ENCODE peak calls at places on chromosomes 11 and 22, in seven cellular contexts. I, X, R, B, W, K and U are unnamed samples.

GRCh38 chr11:17563248-17563647 is 16.2 kb downstream of the OTOG start:
- DNase-seq in I (no peak), X (no peak), R (peak), B (no peak), W (peak), K (peak), U (no peak)

GRCh38 chr22:38310518-38311330 is 6.5 kb downstream of the CSNK1E start:
- DNase-seq in I (no peak), X (no peak), R (peak), B (no peak), W (no peak), K (no peak), U (no peak)

GRCh38 chr11:2891901-2892214 is 6.3 kb upstream of the CDKN1C start:
- DNase-seq in I (no peak), X (no peak), R (no peak), B (no peak), W (no peak), K (no peak), U (peak)

GRCh38 chr11:23897453-23898289 is 599.2 kb upstream of the LUZP2 start:
- DNase-seq in I (no peak), X (no peak), R (peak), B (no peak), W (no peak), K (no peak), U (peak)

GRCh38 chr11:100584201-100584600 is 102.9 kb upstream of the ARHGAP42 start:
- DNase-seq in I (no peak), X (no peak), R (no peak), B (no peak), W (no peak), K (no peak), U (no peak)

GRCh38 chr11:63811522-63811921 is 1.7 kb upstream of the SPINDOC start:
- DNase-seq in I (no peak), X (no peak), R (no peak), B (no peak), W (no peak), K (no peak), U (no peak)

GRCh38 chr22:25399649-25400151 is 164.8 kb upstream of the GRK3 start:
- DNase-seq in I (no peak), X (no peak), R (no peak), B (no peak), W (no peak), K (no peak), U (no peak)

GRCh38 chr22:32661737-32662586 is 139.5 kb upstream of the TIMP3 start:
- DNase-seq in I (no peak), X (no peak), R (peak), B (no peak), W (no peak), K (no peak), U (peak)

GRCh38 chr22:19663821-19664325 is 50.4 kb upstream of the SEPTIN5 start:
- DNase-seq in I (no peak), X (no peak), R (peak), B (no peak), W (peak), K (no peak), U (peak)

GRCh38 chr11:15507592-15507991 is 392.9 kb downstream of the INSC start:
- DNase-seq in I (no peak), X (no peak), R (peak), B (no peak), W (no peak), K (no peak), U (no peak)

GRCh38 chr11:78573271-78574035 is 1.2 kb downstream of the NARS2 start:
- DNase-seq in I (no peak), X (no peak), R (no peak), B (no peak), W (no peak), K (no peak), U (no peak)

GRCh38 chr11:66625752-66626149 is 9.3 kb downstream of the RBM14 start:
- DNase-seq in I (no peak), X (no peak), R (no peak), B (no peak), W (no peak), K (no peak), U (no peak)

GRCh38 chr22:20105456-20106204 is 10.3 kb upstream of the RANBP1 start:
- DNase-seq in I (no peak), X (no peak), R (no peak), B (no peak), W (no peak), K (no peak), U (no peak)

GRCh38 chr22:42717197-42717967 is 3.3 kb downstream of the A4GALT start:
- DNase-seq in I (no peak), X (no peak), R (no peak), B (no peak), W (peak), K (no peak), U (no peak)

GRCh38 chr11:69445131-69445470 is 36.4 kb upstream of the LINC01488 start:
- DNase-seq in I (no peak), X (no peak), R (no peak), B (no peak), W (no peak), K (no peak), U (no peak)

GRCh38 chr22:45469573-45470383 is 32.9 kb upstream of the FBLN1 start:
- DNase-seq in I (no peak), X (no peak), R (peak), B (no peak), W (no peak), K (no peak), U (no peak)

GRCh38 chr11:35357893-35358292 is 61.5 kb downstream of the SLC1A2 start:
- DNase-seq in I (no peak), X (no peak), R (peak), B (no peak), W (no peak), K (no peak), U (peak)

GRCh38 chr11:118660646-118661424 is 18.6 kb downstream of the TREH start:
- DNase-seq in I (no peak), X (no peak), R (no peak), B (no peak), W (no peak), K (no peak), U (no peak)

GRCh38 chr22:23400286-23400981 is 179.7 kb downstream of the IGLL1 start:
- DNase-seq in I (no peak), X (no peak), R (no peak), B (no peak), W (no peak), K (no peak), U (no peak)

GRCh38 chr22:44143596-44143995 is 37.1 kb upstream of the PARVG start:
- DNase-seq in I (no peak), X (no peak), R (no peak), B (no peak), W (peak), K (no peak), U (no peak)

GRCh38 chr11:11155962-11156815 is 196.9 kb downstream of the CSNK2A3 start:
- DNase-seq in I (peak), X (no peak), R (peak), B (peak), W (peak), K (peak), U (no peak)

GRCh38 chr11:2882681-2883110 is 2.9 kb downstream of the CDKN1C start:
- DNase-seq in I (no peak), X (no peak), R (no peak), B (no peak), W (no peak), K (no peak), U (no peak)

GRCh38 chr22:25853501-25853900 is 111.5 kb downstream of the MYO18B start:
- DNase-seq in I (no peak), X (no peak), R (no peak), B (no peak), W (no peak), K (no peak), U (no peak)

GRCh38 chr11:131042711-131043110 is 126.4 kb upstream of the SNX19 start:
- DNase-seq in I (no peak), X (no peak), R (no peak), B (no peak), W (no peak), K (no peak), U (no peak)

GRCh38 chr22:37329239-37330140 is 47.2 kb downstream of the CYTH4 start:
- DNase-seq in I (no peak), X (no peak), R (peak), B (no peak), W (no peak), K (no peak), U (peak)

GRCh38 chr22:39593061-39593930 is 22.7 kb downstream of the CACNA1I start:
- DNase-seq in I (no peak), X (no peak), R (no peak), B (no peak), W (no peak), K (no peak), U (no peak)

GRCh38 chr22:42881982-42882656 is 25.0 kb upstream of the ARFGAP3 start:
- DNase-seq in I (no peak), X (no peak), R (no peak), B (no peak), W (peak), K (no peak), U (no peak)

GRCh38 chr11:86735462-86736302 is 63.3 kb upstream of the ME3 start:
- DNase-seq in I (no peak), X (no peak), R (peak), B (no peak), W (no peak), K (no peak), U (peak)

GRCh38 chr22:35111244-35111643 is 45.3 kb downstream of the ISX start:
- DNase-seq in I (no peak), X (no peak), R (no peak), B (no peak), W (no peak), K (no peak), U (no peak)

GRCh38 chr22:31496735-31497146 is 405 bp downstream of the SFI1 start:
- DNase-seq in I (peak), X (no peak), R (peak), B (no peak), W (no peak), K (no peak), U (no peak)

GRCh38 chr22:20583471-20583922 is 76.1 kb downstream of the MED15 start:
- DNase-seq in I (no peak), X (no peak), R (no peak), B (no peak), W (peak), K (no peak), U (no peak)

GRCh38 chr22:35783943-35784614 is 66.4 kb downstream of the APOL5 start:
- DNase-seq in I (no peak), X (no peak), R (peak), B (no peak), W (no peak), K (no peak), U (no peak)

GRCh38 chr22:48756146-48757111 is 1071.2 kb downstream of the BRD1 start:
- DNase-seq in I (no peak), X (peak), R (no peak), B (no peak), W (peak), K (peak), U (no peak)

GRCh38 chr22:38440747-38441350 is 14.2 kb downstream of the KCNJ4 start:
- DNase-seq in I (no peak), X (no peak), R (no peak), B (no peak), W (no peak), K (no peak), U (no peak)

GRCh38 chr11:117691501-117691900 is 105.5 kb downstream of the DSCAML1 start:
- DNase-seq in I (no peak), X (no peak), R (no peak), B (no peak), W (no peak), K (no peak), U (no peak)

GRCh38 chr11:280762-281485 is 2.7 kb downstream of the NLRP6 start:
- DNase-seq in I (no peak), X (no peak), R (no peak), B (no peak), W (no peak), K (peak), U (no peak)

GRCh38 chr11:103939694-103940093 is 96.7 kb upstream of the DDI1 start:
- DNase-seq in I (no peak), X (no peak), R (no peak), B (no peak), W (no peak), K (no peak), U (no peak)

GRCh38 chr11:71936825-71937224 is 8.0 kb downstream of the RNF121 start:
- DNase-seq in I (no peak), X (no peak), R (peak), B (no peak), W (no peak), K (no peak), U (peak)

GRCh38 chr11:127862406-127862805 is 725.0 kb downstream of the ETS1 start:
- DNase-seq in I (no peak), X (no peak), R (peak), B (no peak), W (no peak), K (no peak), U (no peak)

GRCh38 chr22:28029201-28029948 is 110.3 kb upstream of the PITPNB start:
- DNase-seq in I (no peak), X (no peak), R (peak), B (no peak), W (peak), K (no peak), U (peak)